ENCODE peak calls at places on chromosomes 16 and 17, in eight cellular contexts. Z, B, H, A, G, U, D and T are unnamed samples. For H3K27me3, the result is how much of the 10 kb centered on the place peaks cover.

GRCh38 chr17:79165756-79166473 is 91.3 kb downstream of the ENGASE start:
- DNase-seq in Z (no peak), B (no peak), H (no peak), A (no peak), G (no peak), U (no peak), D (no peak), T (no peak)

GRCh38 chr17:78343099-78343432 is 16.8 kb downstream of the SOCS3 start:
- DNase-seq in Z (no peak), B (no peak), H (peak), A (peak), G (peak), U (no peak), D (no peak), T (no peak)

GRCh38 chr16:81937305-81938038 is 73.8 kb downstream of the SDR42E1 start:
- DNase-seq in Z (no peak), B (no peak), H (no peak), A (no peak), G (no peak), U (no peak), D (no peak), T (no peak)

GRCh38 chr16:88591577-88592021 is 21.4 kb downstream of the ZC3H18 start:
- DNase-seq in Z (no peak), B (no peak), H (no peak), A (peak), G (no peak), U (peak), D (peak), T (peak)

GRCh38 chr16:88297178-88297720 is 85.5 kb upstream of the ZNF469 start:
- DNase-seq in Z (no peak), B (no peak), H (no peak), A (peak), G (no peak), U (no peak), D (no peak), T (no peak)

GRCh38 chr17:68491864-68492263 is 20.4 kb upstream of the PRKAR1A start:
- DNase-seq in Z (no peak), B (no peak), H (no peak), A (peak), G (no peak), U (no peak), D (no peak), T (no peak)

GRCh38 chr17:18006495-18007239 is 32.3 kb downstream of the ATPAF2 start:
- DNase-seq in Z (no peak), B (no peak), H (peak), A (peak), G (no peak), U (no peak), D (no peak), T (no peak)

GRCh38 chr16:50166511-50167500 is 13.7 kb downstream of the TENT4B start:
- DNase-seq in Z (no peak), B (no peak), H (no peak), A (no peak), G (no peak), U (no peak), D (no peak), T (no peak)

GRCh38 chr16:50838885-50839284 is 97.0 kb downstream of the CYLD start:
- DNase-seq in Z (no peak), B (no peak), H (no peak), A (no peak), G (no peak), U (no peak), D (no peak), T (no peak)

GRCh38 chr17:69854381-69854780 is 220.6 kb upstream of the KCNJ16 start:
- DNase-seq in Z (no peak), B (peak), H (no peak), A (no peak), G (no peak), U (no peak), D (no peak), T (no peak)

GRCh38 chr16:17245727-17246576 is 224.8 kb downstream of the XYLT1 start:
- DNase-seq in Z (no peak), B (no peak), H (peak), A (no peak), G (no peak), U (no peak), D (no peak), T (no peak)

GRCh38 chr16:15874745-15875314 is 13.6 kb downstream of the CEP20 start:
- DNase-seq in Z (peak), B (peak), H (peak), A (peak), G (peak), U (no peak), D (no peak), T (no peak)

GRCh38 chr16:85578599-85578948 is 34.5 kb upstream of the GSE1 start:
- DNase-seq in Z (no peak), B (no peak), H (peak), A (no peak), G (no peak), U (no peak), D (no peak), T (no peak)
- H3K27me3 ChIP-seq in Z (under half), B (under half), H (under half), A (under half), G (under half), U (under half), D (under half), T (under half)

DNA sequence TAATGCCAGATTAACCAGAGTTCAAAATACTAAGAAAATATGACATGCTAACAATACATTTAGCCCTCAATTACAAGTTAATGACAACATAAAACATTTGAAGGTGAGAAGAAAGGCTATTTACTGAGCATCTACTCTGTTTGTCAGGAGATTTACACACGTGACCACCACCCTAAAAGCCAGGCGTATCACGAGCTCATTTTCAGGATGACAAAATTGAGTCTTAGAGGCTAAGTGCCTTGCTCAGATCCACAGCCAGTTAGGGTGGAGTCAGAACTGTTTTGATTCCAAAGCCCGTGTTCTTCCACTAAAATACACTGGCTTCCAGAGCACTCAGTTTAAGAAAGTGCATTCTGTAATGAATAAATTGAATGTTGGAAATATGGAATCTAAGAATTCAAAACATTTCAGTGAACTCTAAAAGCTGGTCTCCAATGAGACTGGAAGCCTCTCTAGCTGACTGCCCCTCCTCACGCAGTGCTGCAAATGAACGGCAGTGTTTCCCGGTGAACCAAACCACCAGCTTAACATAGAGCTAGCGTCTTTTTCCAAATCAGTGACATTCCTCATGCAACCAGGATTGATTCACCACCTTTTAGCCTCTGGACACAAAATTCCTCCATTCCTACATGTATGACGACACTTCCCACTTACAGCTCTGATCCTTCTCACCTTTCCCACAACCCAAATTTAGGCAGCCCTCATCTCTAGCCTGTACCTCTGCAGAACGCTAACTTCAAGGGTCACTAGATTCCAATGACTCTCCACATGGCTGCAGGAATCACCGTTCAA is 5.9 kb downstream of the ZDHHC7 start:
- DNase-seq in Z (no peak), B (no peak), H (no peak), A (peak), G (no peak), U (no peak), D (no peak), T (no peak)
- H3K4me3 ChIP-seq in Z (no peak), B (no peak), H (no peak), A (no peak), G (no peak), U (peak), D (no peak), T (no peak)

GRCh38 chr16:26316683-26317464 is 625.1 kb downstream of the HS3ST4 start:
- DNase-seq in Z (peak), B (peak), H (peak), A (no peak), G (no peak), U (no peak), D (no peak), T (no peak)

GRCh38 chr16:26317885-26318284 is 626.1 kb downstream of the HS3ST4 start:
- DNase-seq in Z (no peak), B (no peak), H (no peak), A (no peak), G (no peak), U (no peak), D (no peak), T (no peak)
- H3K27me3 ChIP-seq in Z (under half), B (under half), H (under half), A (under half), G (under half), U (under half), D (under half), T (under half)

DNA sequence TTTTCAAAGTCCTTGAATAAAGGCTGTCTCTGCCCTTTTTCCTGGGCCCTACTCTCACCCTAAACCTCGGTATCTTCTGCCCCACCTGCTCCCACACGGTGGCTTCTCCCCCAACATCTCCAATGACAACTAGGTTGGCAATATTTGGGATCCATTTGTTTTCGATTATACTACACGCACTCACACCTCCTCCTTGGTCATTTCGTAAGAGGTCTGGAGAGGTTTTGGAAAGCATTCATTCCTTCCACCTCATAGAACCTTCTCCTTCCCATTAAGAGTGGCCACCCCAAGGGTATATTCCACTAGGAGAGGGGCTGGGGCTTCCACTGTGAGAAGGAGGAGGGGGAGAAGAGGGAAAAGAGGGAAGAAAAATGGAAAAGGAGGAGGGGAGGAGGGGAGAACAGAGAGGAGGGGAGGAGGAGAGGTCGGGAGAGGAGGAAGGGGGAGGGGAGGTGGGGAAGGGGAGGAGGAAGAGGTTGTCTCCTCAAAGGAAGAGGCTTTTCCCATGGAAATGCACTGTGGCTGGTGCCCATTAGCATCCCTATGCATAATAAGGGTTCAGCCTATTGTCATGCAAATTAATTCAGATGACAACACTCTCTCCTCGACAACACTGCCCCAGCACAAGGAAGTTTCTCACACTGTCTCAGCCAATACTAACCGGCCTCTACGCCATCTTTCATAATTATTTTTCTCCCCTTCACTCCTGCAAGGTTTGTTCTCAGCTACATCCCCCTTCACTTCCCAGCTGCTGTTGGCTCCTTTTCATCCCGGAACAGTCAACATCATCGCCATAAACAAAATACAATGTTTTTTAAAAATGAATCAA is 30.0 kb downstream of the SOX9 start:
- DNase-seq in Z (no peak), B (no peak), H (peak), A (no peak), G (no peak), U (no peak), D (no peak), T (no peak)
- H3K4me3 ChIP-seq in Z (no peak), B (no peak), H (peak), A (no peak), G (peak), U (no peak), D (no peak), T (no peak)

GRCh38 chr16:57998484-57998883 is 2.0 kb downstream of the ZNF319 start:
- DNase-seq in Z (no peak), B (no peak), H (no peak), A (no peak), G (no peak), U (no peak), D (no peak), T (no peak)
- H3K27me3 ChIP-seq in Z (under half), B (under half), H (under half), A (under half), G (under half), U (under half), D (under half), T (under half)

DNA sequence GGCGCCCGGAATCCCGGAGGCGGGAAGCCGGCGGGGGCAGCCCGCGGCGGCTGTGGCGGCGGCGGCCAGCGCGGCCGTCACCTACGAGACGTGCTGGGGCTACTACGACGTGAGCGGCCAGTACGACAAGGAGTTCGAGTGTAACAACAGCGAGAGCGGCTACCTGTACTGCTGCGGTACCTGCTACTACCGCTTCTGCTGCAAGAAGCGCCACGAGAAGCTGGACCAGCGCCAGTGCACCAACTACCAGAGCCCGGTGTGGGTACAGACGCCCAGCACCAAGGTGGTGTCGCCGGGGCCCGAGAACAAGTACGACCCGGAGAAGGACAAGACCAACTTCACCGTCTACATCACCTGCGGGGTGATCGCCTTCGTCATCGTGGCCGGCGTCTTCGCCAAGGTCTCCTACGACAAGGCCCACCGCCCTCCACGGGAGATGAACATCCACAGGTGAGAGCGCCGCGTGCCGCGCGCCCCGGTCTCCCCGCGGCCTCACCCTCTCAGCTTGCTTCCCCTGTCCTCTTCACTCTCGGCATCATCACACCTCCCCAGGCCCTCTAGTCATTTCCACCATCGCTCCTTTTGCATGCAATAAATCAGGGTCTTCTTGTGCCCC is 706 bp downstream of the SHISA6 start:
- DNase-seq in Z (no peak), B (no peak), H (peak), A (no peak), G (no peak), U (no peak), D (no peak), T (no peak)
- H3K4me3 ChIP-seq in Z (peak), B (no peak), H (no peak), A (peak), G (no peak), U (peak), D (no peak), T (no peak)

DNA sequence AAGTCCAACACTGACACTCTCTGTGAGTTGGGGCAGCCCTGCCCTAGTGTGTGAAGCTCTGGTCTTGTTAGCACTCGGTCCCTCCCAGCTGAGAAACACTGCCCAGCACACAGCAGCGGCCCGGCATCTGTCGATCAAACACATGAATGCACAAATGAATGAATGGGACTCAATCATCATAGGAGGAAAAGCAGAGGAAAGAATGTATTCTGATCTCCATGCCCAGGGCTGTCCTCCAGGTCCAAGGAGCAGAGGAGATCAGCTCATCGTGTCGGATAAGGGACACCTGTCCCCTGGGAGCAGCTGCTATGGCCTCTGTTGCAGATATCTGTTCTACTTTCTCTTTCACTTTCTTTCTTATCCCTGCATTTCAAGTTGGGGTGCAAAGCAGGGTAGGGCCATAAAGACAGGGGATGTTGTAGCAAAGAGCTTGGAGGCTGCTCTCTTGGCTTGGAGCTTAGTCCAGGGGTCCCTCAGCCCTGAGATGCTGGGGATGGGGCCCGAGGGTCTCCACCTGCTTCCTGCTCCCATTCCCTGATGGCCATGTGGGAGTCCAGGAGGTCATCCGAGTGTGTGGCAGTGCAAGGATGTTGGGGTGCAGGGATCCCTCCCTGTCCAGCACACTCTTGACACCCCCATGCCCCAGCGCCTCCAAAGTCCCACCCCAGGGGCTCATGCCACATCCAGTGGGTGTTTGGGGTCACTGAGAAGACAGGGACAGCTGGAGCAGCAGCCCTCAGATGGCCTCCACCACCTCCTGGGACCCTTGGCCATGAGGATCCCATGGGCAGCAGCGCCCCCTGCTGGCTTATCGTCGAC is 88.2 kb downstream of the IRF8 start:
- DNase-seq in Z (peak), B (peak), H (peak), A (no peak), G (no peak), U (no peak), D (peak), T (peak)
- H3K27me3 ChIP-seq in Z (under half), B (under half), H (under half), A (under half), G (half or more), U (half or more), D (half or more), T (under half)